ENCODE peak calls at places on chromosomes 6 and 20, in nine cellular contexts. E is fibroblast of the aortic adventitia; Y is CD4-positive, alpha-beta T cell; M is AG04449; G is body of pancreas; V is mammary epithelial cell; A is CD8-positive, alpha-beta T cell; F is lower lobe of right lung; C is tibial nerve. U is an unnamed sample.

GRCh38 chr6:157020398-157021266 is 243.5 kb downstream of the ARID1B start:
- DNase-seq in M (no peak), G (peak), A (peak), F (no peak), V (peak), Y (no peak), C (peak), E (peak), U (no peak)

GRCh38 chr6:13360671-13361540 is 32.6 kb upstream of the TBC1D7 start:
- DNase-seq in C (no peak), A (no peak), V (no peak), Y (no peak), F (no peak), G (no peak), M (no peak), E (peak), U (no peak)

GRCh38 chr6:6376845-6377244 is 56.4 kb upstream of the F13A1 start:
- DNase-seq in A (no peak), V (no peak), M (no peak), G (no peak), Y (no peak), C (no peak), F (no peak), E (no peak), U (no peak)

GRCh38 chr6:21555197-21555596 is 38.4 kb upstream of the SOX4 start:
- DNase-seq in G (no peak), E (no peak), F (no peak), A (no peak), C (no peak), V (no peak), Y (no peak), M (no peak), U (no peak)

GRCh38 chr6:11616200-11616611 is 78.7 kb downstream of the TMEM170B start:
- DNase-seq in M (peak), A (no peak), E (peak), C (no peak), Y (no peak), F (no peak), G (no peak), V (no peak), U (no peak)

GRCh38 chr20:53899351-53900167 is 170.8 kb downstream of the BCAS1 start:
- DNase-seq in V (peak), E (peak), F (no peak), G (peak), Y (peak), M (no peak), A (peak), C (no peak), U (peak)

GRCh38 chr6:105487040-105487787 is 84.3 kb upstream of the PREP start:
- DNase-seq in V (no peak), E (no peak), Y (no peak), C (no peak), A (no peak), G (no peak), M (no peak), F (no peak), U (no peak)

GRCh38 chr20:24954151-24954550 is 5.1 kb downstream of the CST7 start:
- DNase-seq in G (no peak), A (no peak), E (no peak), M (no peak), F (peak), V (no peak), C (no peak), Y (no peak), U (no peak)

GRCh38 chr6:143040018-143040417 is 20.7 kb upstream of the AIG1 start:
- DNase-seq in F (no peak), C (no peak), M (no peak), E (no peak), G (no peak), Y (no peak), V (no peak), A (no peak), U (no peak)

GRCh38 chr20:7993703-7994102 is 25.9 kb downstream of the TMX4 start:
- DNase-seq in E (no peak), M (no peak), A (no peak), F (no peak), V (no peak), G (no peak), Y (no peak), C (no peak), U (no peak)

GRCh38 chr6:80314531-80314930 is 208.1 kb downstream of the BCKDHB start:
- DNase-seq in A (no peak), F (no peak), C (no peak), E (no peak), V (no peak), M (no peak), Y (no peak), G (no peak), U (no peak)

GRCh38 chr20:44074252-44075151 is 112.5 kb downstream of the JPH2 start:
- DNase-seq in G (no peak), F (no peak), E (peak), V (peak), C (no peak), A (no peak), Y (no peak), M (peak), U (no peak)

GRCh38 chr6:169957351-169957963 is 206.0 kb downstream of the ERMARD start:
- DNase-seq in F (no peak), V (no peak), C (no peak), E (no peak), M (no peak), A (no peak), G (no peak), Y (no peak), U (no peak)

GRCh38 chr6:131792091-131792496 is 15.7 kb upstream of the ENPP1 start:
- DNase-seq in F (no peak), E (no peak), G (no peak), Y (no peak), V (peak), C (no peak), A (no peak), M (no peak), U (no peak)

GRCh38 chr6:127366281-127367022 is 23.0 kb upstream of the ECHDC1 start:
- DNase-seq in Y (no peak), C (no peak), V (peak), A (no peak), E (peak), F (no peak), M (peak), G (no peak), U (peak)

GRCh38 chr6:141513830-141514229 is 618.9 kb upstream of the GJE1 start:
- DNase-seq in F (no peak), C (no peak), A (no peak), V (no peak), E (peak), G (no peak), M (no peak), Y (no peak), U (peak)

GRCh38 chr6:39937686-39938333 is 3.5 kb upstream of the MOCS1 start:
- DNase-seq in V (no peak), E (no peak), Y (no peak), C (no peak), A (no peak), F (no peak), G (no peak), M (no peak), U (no peak)

GRCh38 chr6:14674458-14674857 is 556.9 kb downstream of the CD83 start:
- DNase-seq in V (no peak), A (no peak), F (no peak), Y (no peak), E (no peak), C (no peak), G (no peak), M (no peak), U (peak)

GRCh38 chr6:1832844-1833787 is 223.4 kb downstream of the FOXC1 start:
- DNase-seq in F (peak), G (peak), Y (no peak), E (no peak), V (no peak), A (no peak), C (peak), M (no peak), U (no peak)

GRCh38 chr6:168308390-168309144 is 11.0 kb downstream of the DACT2 start:
- DNase-seq in V (no peak), C (no peak), G (no peak), A (no peak), F (no peak), M (no peak), E (no peak), Y (no peak), U (no peak)

GRCh38 chr20:40606660-40607059 is 82.4 kb downstream of the MAFB start:
- DNase-seq in V (no peak), C (no peak), G (no peak), F (no peak), M (no peak), Y (no peak), E (no peak), A (no peak), U (no peak)

DNA sequence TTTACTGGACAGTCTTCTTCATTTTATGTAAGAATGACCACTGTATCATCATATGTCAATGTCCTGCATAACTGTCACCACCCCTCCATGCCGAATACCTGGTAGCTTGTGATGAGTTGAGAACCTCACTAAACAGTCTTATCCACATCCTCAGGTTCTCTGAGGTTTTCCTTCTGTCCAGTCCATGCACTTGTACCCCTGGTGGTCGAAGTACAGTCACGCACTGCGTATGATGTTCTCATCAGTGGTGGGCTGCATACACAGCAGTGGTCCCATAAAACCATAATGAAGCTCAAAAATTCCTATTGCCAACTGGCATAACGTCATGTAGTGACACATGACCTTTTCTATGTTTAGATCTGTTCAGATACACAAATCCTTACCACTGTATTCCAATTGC is 31.2 kb upstream of the SDCBP2 start:
- DNase-seq in E (no peak), A (no peak), G (no peak), F (no peak), C (no peak), V (no peak), M (no peak), Y (no peak), U (no peak)
- TF ChIP-seq CTCF in E (no peak), A (no peak), G (no peak), F (no peak), C (no peak), V (no peak), M (no peak), Y (no peak), U (no peak)

GRCh38 chr20:30611239-30611984 is 646.1 kb upstream of the DEFB115 start:
- DNase-seq in A (no peak), C (no peak), E (no peak), G (no peak), V (no peak), Y (no peak), F (no peak), M (no peak), U (no peak)
- TF ChIP-seq CTCF in A (no peak), C (no peak), E (no peak), G (no peak), V (no peak), Y (no peak), F (no peak), M (no peak), U (no peak)

GRCh38 chr20:20241966-20242365 is 125.9 kb upstream of the INSM1 start:
- DNase-seq in M (no peak), F (no peak), C (no peak), Y (no peak), V (no peak), G (no peak), E (no peak), A (no peak), U (no peak)

GRCh38 chr20:20233041-20233514 is 134.8 kb upstream of the INSM1 start:
- DNase-seq in A (no peak), E (no peak), V (no peak), F (no peak), M (no peak), G (no peak), Y (no peak), C (no peak), U (no peak)

GRCh38 chr20:20235681-20236080 is 132.2 kb upstream of the INSM1 start:
- DNase-seq in A (no peak), Y (no peak), G (no peak), V (no peak), C (no peak), E (no peak), F (no peak), M (no peak), U (no peak)

GRCh38 chr20:20231528-20232298 is 136.2 kb upstream of the INSM1 start:
- DNase-seq in C (no peak), G (no peak), A (no peak), Y (no peak), V (no peak), F (no peak), M (no peak), E (no peak), U (no peak)

DNA sequence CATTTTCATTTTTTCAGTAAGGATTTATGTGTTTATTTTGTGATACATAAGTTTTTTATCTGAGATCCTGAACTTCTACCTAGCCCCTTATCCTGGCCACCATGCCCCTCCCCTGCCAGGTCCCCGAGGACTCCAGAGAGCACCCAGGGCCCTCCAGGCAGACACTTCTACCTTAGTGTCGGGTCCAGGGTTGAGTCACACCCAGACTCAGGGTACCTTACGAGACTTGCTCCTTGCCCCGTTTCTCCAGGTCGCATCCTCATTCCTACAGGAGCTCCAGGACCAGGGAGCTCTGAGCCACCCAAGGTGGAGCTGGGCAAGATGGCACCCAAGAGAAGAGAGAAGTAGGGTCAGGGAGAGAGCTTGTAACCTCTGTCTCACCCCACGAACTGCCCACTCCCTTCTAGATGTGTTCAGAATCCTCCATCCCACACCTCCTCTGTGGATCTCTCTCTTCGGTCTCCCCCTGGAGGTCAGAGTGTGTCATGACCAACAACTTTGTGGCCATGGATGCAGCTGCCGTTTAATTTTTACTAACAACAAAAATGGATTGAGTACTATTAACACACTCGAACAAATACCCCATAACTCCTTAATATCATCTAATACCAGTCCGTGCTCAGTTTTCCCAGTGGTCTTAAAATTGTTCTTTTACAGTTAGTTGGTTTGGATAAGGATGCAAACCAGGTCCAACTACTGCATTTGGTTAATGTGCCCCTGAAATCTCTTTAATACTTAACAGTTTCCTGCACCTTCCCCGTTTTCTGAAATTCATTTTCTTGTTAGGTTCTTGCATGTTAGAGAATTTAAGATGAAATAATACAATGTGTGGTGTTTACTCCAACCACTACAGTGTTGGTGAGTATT is 130.6 kb upstream of the INSM1 start:
- DNase-seq in V (peak), E (peak), A (no peak), F (no peak), M (no peak), G (peak), C (peak), Y (no peak), U (no peak)
- TF ChIP-seq CTCF in V (peak), E (peak), A (peak), F (peak), M (peak), G (peak), C (peak), Y (peak), U (peak)

GRCh38 chr20:61253264-61253639 is 1.2 kb downstream of the CDH4 start:
- DNase-seq in M (no peak), F (no peak), A (no peak), C (no peak), E (no peak), Y (no peak), V (no peak), G (no peak), U (peak)
- TF ChIP-seq CTCF in M (peak), F (no peak), A (no peak), C (peak), E (peak), Y (no peak), V (peak), G (no peak), U (peak)

DNA sequence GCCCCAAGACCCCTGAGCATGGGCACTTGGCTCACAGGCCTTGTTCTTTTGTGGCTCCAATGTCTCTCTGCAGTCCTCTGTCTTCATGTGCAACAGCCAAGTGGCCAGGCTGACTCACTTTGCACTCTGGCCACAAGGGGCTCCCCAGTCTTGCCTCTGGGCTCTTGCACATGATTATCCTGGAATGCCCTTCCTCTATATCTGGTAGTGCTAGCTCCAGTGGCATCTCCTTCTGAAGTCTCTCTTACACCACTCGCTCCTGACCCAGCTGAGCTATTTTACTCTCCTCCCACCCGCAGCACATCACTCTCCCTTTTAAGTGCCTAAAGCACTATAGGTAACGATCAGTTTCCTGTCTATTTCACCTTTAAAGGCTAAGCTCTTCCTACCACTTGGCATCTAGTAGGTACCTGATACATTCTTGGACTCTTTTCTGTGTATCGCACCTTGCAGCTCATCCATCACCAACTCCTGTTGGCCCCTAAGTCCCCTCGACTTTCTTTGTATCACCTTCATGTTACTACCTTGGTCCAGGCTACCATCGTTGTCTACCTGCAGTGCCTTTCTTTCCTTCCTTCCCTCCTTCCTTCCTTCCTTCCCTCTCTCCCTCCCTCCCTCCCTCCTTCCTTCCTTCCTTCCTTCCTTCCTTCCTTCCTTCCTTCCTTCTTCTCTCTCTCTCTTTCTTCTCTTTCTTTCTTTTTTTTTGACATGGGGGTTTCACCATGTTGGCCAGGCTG is 211.9 kb upstream of the RNF24 start:
- DNase-seq in E (peak), Y (no peak), V (peak), A (no peak), C (no peak), G (no peak), F (no peak), M (no peak), U (peak)
- TF ChIP-seq CTCF in E (peak), Y (no peak), V (peak), A (no peak), C (no peak), G (peak), F (peak), M (peak), U (peak)

DNA sequence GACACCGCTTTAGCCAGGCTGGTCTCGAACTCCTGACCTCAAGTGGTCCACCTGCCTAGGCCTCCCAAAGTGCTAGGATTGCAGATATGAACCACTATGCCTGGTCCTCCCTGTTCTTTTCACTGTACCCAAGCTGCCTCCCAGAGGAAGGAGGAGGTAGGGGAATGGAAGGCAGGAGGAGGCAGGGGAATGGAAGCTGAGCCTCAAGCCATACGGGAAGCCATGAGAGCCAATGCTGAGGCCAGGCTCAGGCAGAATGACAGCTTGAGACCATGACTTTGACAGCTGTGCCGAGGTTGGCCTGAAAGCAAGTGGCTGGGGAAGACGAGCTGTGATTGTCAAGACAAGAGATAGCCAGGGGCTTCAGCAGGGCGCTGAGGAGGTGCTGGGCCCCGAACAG is 13.6 kb upstream of the ZNF335 start:
- DNase-seq in M (no peak), A (no peak), G (no peak), E (no peak), Y (no peak), C (no peak), V (no peak), F (peak), U (no peak)
- TF ChIP-seq CTCF in M (no peak), A (no peak), G (no peak), E (peak), Y (no peak), C (no peak), V (peak), F (no peak), U (peak)

U was measured in foreskin keratinocyte.